ENCODE peak calls at places on chromosomes 4 and X, in four cellular contexts. G, C, Z and P are unnamed samples.

GRCh38 chr4:41932988-41933387 is 2.2 kb upstream of the TMEM33 start:
- DNase-seq in G (no peak), C (no peak), Z (no peak), P (no peak)

GRCh38 chr4:74906771-74907170 is 26.1 kb upstream of the PARM1 start:
- DNase-seq in C (no peak), Z (no peak), G (no peak), P (no peak)

GRCh38 chrX:44474410-44474809 is 68.2 kb downstream of the FUNDC1 start:
- DNase-seq in Z (no peak), G (no peak), C (no peak), P (peak; percentile 28)

GRCh38 chr4:186651624-186652023 is 72.0 kb downstream of the FAT1 start:
- DNase-seq in G (no peak), C (no peak), Z (no peak), P (no peak)

GRCh38 chr4:6192245-6192644 is 8.1 kb downstream of the JAKMIP1 start:
- DNase-seq in C (no peak), G (no peak), Z (no peak), P (no peak)

GRCh38 chr4:151674804-151675290 is 86.0 kb downstream of the GATB start:
- DNase-seq in C (no peak), G (no peak), Z (peak; percentile 54), P (peak; percentile 72)

GRCh38 chr4:175371091-175371490 is 441.0 kb downstream of the GPM6A start:
- DNase-seq in C (no peak), Z (no peak), G (no peak), P (no peak)

GRCh38 chr4:112847781-112848180 is 201.7 kb upstream of the ANK2 start:
- DNase-seq in C (no peak), Z (no peak), G (no peak), P (no peak)

GRCh38 chr4:76028242-76028859 is 5.1 kb upstream of the CXCL10 start:
- DNase-seq in G (peak; percentile 32), Z (no peak), C (no peak), P (no peak)

GRCh38 chr4:3368841-3369760 is 72.7 kb upstream of the HGFAC start:
- DNase-seq in C (no peak), G (no peak), Z (no peak), P (no peak)

GRCh38 chr4:3371038-3371437 is 70.7 kb upstream of the HGFAC start:
- DNase-seq in C (no peak), G (no peak), Z (no peak), P (no peak)

GRCh38 chr4:3368334-3368733 is 73.4 kb upstream of the HGFAC start:
- DNase-seq in G (no peak), C (no peak), Z (no peak), P (no peak)

GRCh38 chr4:3371581-3372001 is 70.2 kb upstream of the HGFAC start:
- DNase-seq in G (no peak), C (no peak), Z (no peak), P (no peak)

DNA sequence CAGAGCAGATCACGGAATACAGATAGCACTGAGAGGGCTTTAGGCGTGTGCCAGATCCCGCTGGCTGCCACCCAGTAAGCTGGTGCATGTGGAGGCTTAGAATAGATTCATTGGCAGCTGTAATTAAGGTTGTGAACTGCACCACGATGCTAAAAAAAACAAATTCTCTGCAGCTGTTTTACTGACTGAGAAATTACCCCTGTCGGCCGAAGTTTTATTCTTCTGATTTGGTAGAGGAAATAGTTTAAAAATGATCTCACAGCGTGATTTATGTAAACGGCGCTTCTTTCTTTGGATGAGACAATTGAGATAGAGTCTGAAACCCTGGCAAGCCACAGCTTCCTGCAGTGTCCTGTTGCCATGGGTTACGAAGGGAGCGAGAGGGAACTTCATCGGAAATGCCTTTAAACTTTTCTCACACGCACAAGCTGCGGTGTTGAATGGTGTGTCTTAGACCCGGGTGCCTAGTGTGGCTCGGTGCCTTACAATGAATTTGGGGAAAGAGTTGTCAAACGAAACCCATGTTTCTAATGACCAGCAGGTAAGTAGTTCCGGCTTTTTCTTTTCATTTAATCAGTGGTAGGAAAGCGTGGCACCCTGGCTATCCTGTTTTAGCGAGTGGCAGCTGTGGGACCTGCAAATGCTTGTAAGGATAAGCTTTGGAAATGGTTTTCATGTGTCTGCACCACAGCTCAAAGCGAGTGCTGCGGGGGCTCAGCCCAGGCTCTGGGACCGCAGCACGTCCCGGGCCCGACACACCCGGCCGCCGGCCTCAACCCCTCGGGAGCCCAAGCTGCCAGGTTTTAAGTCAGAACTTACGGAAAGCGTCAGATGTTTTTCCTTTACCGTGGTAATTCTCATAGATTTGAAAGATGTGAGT is 71.7 kb upstream of the HGFAC start:
- DNase-seq in Z (no peak), C (peak; percentile 57), G (peak; percentile 51), P (no peak)
- H3K27me3 ChIP-seq in Z (no peaks in the 10 kb centered on the region), C (no peaks in the 10 kb centered on the region), G (no peaks in the 10 kb centered on the region), P (no peaks in the 10 kb centered on the region)

GRCh38 chr4:146621-147020 is 22.3 kb downstream of the ZNF718 start:
- DNase-seq in C (no peak), Z (no peak), G (no peak), P (no peak)

GRCh38 chr4:147233-147632 is 22.9 kb downstream of the ZNF718 start:
- DNase-seq in G (no peak), C (no peak), Z (no peak), P (no peak)
- H3K9me3 ChIP-seq in G (peaks cover 43% of the 10 kb centered on the region), C (peaks cover 41% of the 10 kb centered on the region), Z (peaks cover 96% of the 10 kb centered on the region), P (peaks cover 74% of the 10 kb centered on the region)

GRCh38 chrX:87895421-87895820 is 377.8 kb downstream of the KLHL4 start:
- DNase-seq in C (no peak), Z (no peak), G (no peak), P (no peak)
- H3K27me3 ChIP-seq in C (no peaks in the 10 kb centered on the region), Z (no peaks in the 10 kb centered on the region), G (no peaks in the 10 kb centered on the region), P (no peaks in the 10 kb centered on the region)

DNA sequence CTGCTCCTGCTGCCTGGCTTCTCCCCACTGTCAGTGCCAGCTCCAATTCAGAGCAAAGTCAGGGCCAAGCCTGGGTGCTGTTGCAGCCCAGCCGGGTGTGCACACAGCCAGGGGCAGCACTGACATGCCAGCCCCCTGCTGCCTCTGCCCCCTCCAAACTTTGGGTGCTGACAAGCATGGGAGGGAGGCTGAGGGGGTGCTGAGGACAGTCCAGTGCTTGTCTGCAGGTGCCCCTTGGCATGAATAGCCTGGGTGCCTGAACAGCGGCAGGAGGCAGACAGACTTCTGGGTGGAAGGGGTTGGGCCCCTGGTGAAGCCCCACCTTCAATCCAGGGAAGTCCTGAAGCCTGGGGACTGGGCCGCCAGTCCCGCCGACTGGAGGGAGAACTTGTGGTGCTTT is 31.2 kb upstream of the PAGE1 start:
- DNase-seq in Z (no peak), C (no peak), G (no peak), P (no peak)
- H3K9me3 ChIP-seq in Z (no peaks in the 10 kb centered on the region), C (no peaks in the 10 kb centered on the region), G (no peaks in the 10 kb centered on the region), P (no peaks in the 10 kb centered on the region)

GRCh38 chr4:578451-579443 is 2.7 kb upstream of the TMEM271 start:
- DNase-seq in G (no peak), C (no peak), Z (no peak), P (no peak)

GRCh38 chr4:575281-576141 is 584 bp downstream of the TMEM271 start:
- DNase-seq in C (no peak), G (peak; percentile 9), Z (peak; percentile 53), P (no peak)

GRCh38 chr4:576245-576821 is at the start of gene TMEM271:
- DNase-seq in C (no peak), G (no peak), Z (no peak), P (no peak)

GRCh38 chr4:577499-578450 is 1.7 kb upstream of the TMEM271 start:
- DNase-seq in Z (no peak), C (no peak), G (no peak), P (no peak)

DNA sequence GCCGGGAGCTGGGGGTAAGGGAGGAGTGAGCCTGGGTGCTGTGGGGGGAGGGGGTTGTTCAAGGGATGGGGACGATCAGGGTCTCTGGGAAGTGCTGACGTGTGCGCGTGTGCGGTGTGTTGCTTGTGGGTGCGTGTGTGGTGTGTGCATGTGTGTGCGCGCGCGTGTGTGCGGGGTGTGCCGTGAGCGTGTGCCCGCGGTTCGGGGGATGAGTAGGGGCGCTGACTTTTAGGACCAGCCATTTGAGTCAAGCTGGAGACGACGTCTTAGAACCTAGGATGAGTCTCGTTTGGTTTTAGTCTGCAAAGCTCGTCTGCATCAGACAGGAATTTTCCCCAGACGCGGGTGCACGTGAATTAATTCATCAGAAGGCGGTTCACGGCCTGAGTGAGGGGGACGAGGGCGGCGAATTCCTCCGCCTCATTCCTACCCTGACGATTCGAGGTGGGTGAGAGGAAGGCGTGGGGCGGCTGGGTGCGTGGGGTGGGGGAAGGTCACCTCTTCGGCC is 950 bp upstream of the TMEM271 start:
- DNase-seq in G (no peak), Z (no peak), C (no peak), P (no peak)
- H3K27me3 ChIP-seq in G (peaks cover 18% of the 10 kb centered on the region), Z (peaks cover 60% of the 10 kb centered on the region), C (peaks cover 52% of the 10 kb centered on the region), P (peaks cover 8% of the 10 kb centered on the region)

DNA sequence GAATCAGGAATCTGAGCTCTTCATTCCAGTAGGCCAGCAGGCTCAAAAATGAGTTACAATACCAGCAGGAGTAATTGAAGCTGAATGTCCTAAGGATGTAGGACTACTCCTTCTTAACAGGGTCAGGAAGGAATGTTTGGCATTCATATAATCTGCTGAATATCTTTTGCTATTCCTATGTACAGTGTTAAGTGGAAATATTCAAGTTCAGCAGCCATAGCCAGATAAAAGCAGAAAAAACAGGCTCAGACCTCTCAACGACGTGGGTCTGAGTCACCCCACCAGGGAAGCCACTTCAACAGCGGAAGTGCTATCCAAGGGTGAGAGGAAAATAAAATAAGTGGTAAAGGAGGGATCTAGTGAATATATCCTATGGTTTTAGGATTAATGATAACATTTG is 577.0 kb downstream of the SPOCK3 start:
- DNase-seq in C (no peak), G (no peak), Z (no peak), P (no peak)
- H3K9me3 ChIP-seq in C (no peaks in the 10 kb centered on the region), G (no peaks in the 10 kb centered on the region), Z (no peaks in the 10 kb centered on the region), P (no peaks in the 10 kb centered on the region)

DNA sequence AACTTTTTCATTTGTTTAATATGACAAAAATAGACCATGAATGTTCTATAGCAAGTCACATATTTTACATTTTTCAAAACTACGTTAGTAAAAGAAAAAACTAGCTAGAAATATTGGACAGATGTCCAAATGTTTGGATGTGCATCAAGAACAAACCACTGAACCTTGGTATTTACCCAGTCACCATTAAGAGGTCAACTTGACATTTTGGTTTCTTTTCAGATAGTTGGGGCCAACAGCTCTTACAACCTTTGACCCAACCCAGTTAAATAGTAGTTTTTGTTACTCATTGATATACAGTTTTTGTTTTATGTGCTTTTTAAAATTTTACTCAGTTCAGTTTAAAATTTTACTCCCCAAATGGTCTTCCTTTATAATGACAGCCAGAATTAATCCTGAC is 238.7 kb upstream of the TET2 start:
- DNase-seq in Z (no peak), G (no peak), C (no peak), P (no peak)
- H3K27me3 ChIP-seq in Z (no peaks in the 10 kb centered on the region), G (no peaks in the 10 kb centered on the region), C (no peaks in the 10 kb centered on the region), P (no peaks in the 10 kb centered on the region)